ENCODE peak calls at places on chromosomes 1 and 21, in seven cellular contexts. H is ovary; T is iPS DF 19.7; A is posterior vena cava; R is GM04504; J is activated naive CD4-positive, alpha-beta T cell treated with anti-CD3 and anti-CD28 coated beads, Interleukin-2, amount 50 U/mL, for 16 hours; I is NCI-H1105 treated with DMSO at 0.1 percent for 48 hours. W is an unnamed sample.
A peak's percentile ranks its signal among the peaks of the same experiment; 100 is the strongest.

GRCh38 chr1:27816921-27817630 is 13.5 kb upstream of the PPP1R8 start:
- DNase-seq in H (no peak), A (no peak), R (peak; percentile 74), I (no peak), J (no peak), T (no peak), W (no peak)

GRCh38 chr1:13825033-13825432 is 125.0 kb downstream of the PRDM2 start:
- DNase-seq in T (no peak), J (no peak), A (no peak), I (no peak), R (no peak), H (no peak), W (no peak)

GRCh38 chr1:182146286-182146685 is 84.8 kb upstream of the ZNF648 start:
- DNase-seq in A (no peak), H (no peak), T (no peak), R (no peak), J (no peak), I (no peak), W (no peak)

GRCh38 chr1:33823401-33823800 is 40.5 kb upstream of the HMGB4 start:
- DNase-seq in I (no peak), J (no peak), H (no peak), A (no peak), T (no peak), R (no peak), W (no peak)

GRCh38 chr21:31921079-31921478 is 48.3 kb downstream of the HUNK start:
- DNase-seq in H (no peak), R (no peak), A (no peak), T (no peak), J (no peak), I (no peak), W (no peak)

GRCh38 chr1:14733053-14733778 is 134.7 kb downstream of the KAZN start:
- DNase-seq in A (no peak), H (no peak), I (peak; percentile 66), J (no peak), T (peak; percentile 80), R (peak; percentile 10), W (no peak)

GRCh38 chr1:98427664-98428063 is 233.9 kb upstream of the SNX7 start:
- DNase-seq in R (no peak), H (no peak), A (no peak), J (no peak), T (no peak), I (no peak), W (no peak)

GRCh38 chr1:43764581-43764980 is 57.2 kb downstream of the ST3GAL3 start:
- DNase-seq in T (no peak), H (no peak), I (no peak), J (no peak), R (no peak), A (no peak), W (no peak)

GRCh38 chr1:55143686-55144085 is 71.5 kb downstream of the USP24 start:
- DNase-seq in H (no peak), R (no peak), T (peak; percentile 60), A (no peak), J (no peak), I (no peak), W (no peak)

GRCh38 chr1:157367091-157367739 is 185.1 kb downstream of the FCRL5 start:
- DNase-seq in A (no peak), R (no peak), J (no peak), I (no peak), T (no peak), H (no peak), W (no peak)

GRCh38 chr1:202056644-202057334 is 46.4 kb downstream of the ELF3 start:
- DNase-seq in R (no peak), T (no peak), I (peak; percentile 95), H (no peak), J (no peak), A (no peak), W (no peak)

GRCh38 chr1:195714248-195714647 is 894.0 kb downstream of the KCNT2 start:
- DNase-seq in H (no peak), A (no peak), T (no peak), J (no peak), I (no peak), R (peak; percentile 24), W (no peak)

GRCh38 chr1:34050711-34051485 is 114.1 kb downstream of the CSMD2 start:
- DNase-seq in H (no peak), A (no peak), T (no peak), R (no peak), J (no peak), I (no peak), W (no peak)

GRCh38 chr1:119394085-119394484 is 20.9 kb upstream of the HSD3B2 start:
- DNase-seq in H (no peak), J (no peak), I (no peak), T (no peak), R (no peak), A (no peak), W (no peak)

GRCh38 chr1:1923681-1924000 is 4.6 kb upstream of the TMEM52 start:
- DNase-seq in T (no peak), I (no peak), H (no peak), J (no peak), R (no peak), A (no peak), W (no peak)

GRCh38 chr1:240653030-240653429 is 41.1 kb upstream of the GREM2 start:
- DNase-seq in T (no peak), A (no peak), H (no peak), I (no peak), R (no peak), J (no peak), W (no peak)

GRCh38 chr1:91036894-91037829 is 15.3 kb upstream of the ZNF644 start:
- DNase-seq in H (no peak), I (no peak), R (no peak), J (no peak), A (no peak), T (no peak), W (no peak)